ENCODE peak calls at places on chromosomes 5 and 9, in five cellular contexts. T is stimulated activated CD4-positive, alpha-beta T cell treated with anti-CD3 and anti-CD28 coated beads, Interleukin-4, amount 100 ng/mL, for 4 hours; A is substantia nigra; R is astrocyte of the hippocampus; C is fibroblast of mammary gland. E is an unnamed sample.

GRCh38 chr5:1209896-1210776 is 8.7 kb downstream of the SLC6A19 start:
- DNase-seq in C (no peak), T (no peak), A (no peak), R (no peak), E (no peak)

GRCh38 chr9:128552744-128553221 is 396 bp downstream of the SPTAN1 start:
- DNase-seq in C (no peak), A (peak), R (peak), T (peak), E (peak)

GRCh38 chr9:134382733-134383132 is 56.5 kb downstream of the RXRA start:
- DNase-seq in T (no peak), A (no peak), R (no peak), C (no peak), E (no peak)

GRCh38 chr9:96232539-96233241 is 69.3 kb downstream of the HSD17B3 start:
- DNase-seq in R (peak), A (no peak), C (peak), T (no peak), E (no peak)

GRCh38 chr9:94982211-94982610 is 255.7 kb downstream of the AOPEP start:
- DNase-seq in R (no peak), T (peak), A (no peak), C (no peak), E (no peak)

GRCh38 chr5:177094224-177095087 is 7.7 kb downstream of the FGFR4 start:
- DNase-seq in R (no peak), C (peak), T (no peak), A (no peak), E (no peak)

GRCh38 chr5:119367502-119368237 is 11.9 kb downstream of the TNFAIP8 start:
- DNase-seq in T (peak), R (no peak), C (peak), A (no peak), E (no peak)

GRCh38 chr5:108560581-108560980 is 178.7 kb upstream of the FBXL17 start:
- DNase-seq in R (peak), T (no peak), A (no peak), C (peak), E (no peak)

GRCh38 chr9:76090909-76091308 is 200.4 kb downstream of the PCSK5 start:
- DNase-seq in R (peak), C (no peak), T (no peak), A (no peak), E (no peak)

GRCh38 chr9:121201045-121201737 is 478 bp downstream of the RAB14 start:
- DNase-seq in A (no peak), C (no peak), R (peak), T (peak), E (peak)

GRCh38 chr9:104766025-104766424 is 2.1 kb downstream of the NIPSNAP3B start:
- DNase-seq in T (no peak), C (no peak), A (no peak), R (no peak), E (no peak)

GRCh38 chr9:7988644-7989280 is 189.2 kb upstream of the DMAC1 start:
- DNase-seq in T (no peak), R (no peak), A (no peak), C (no peak), E (no peak)

GRCh38 chr9:33189331-33189731 is 22.2 kb upstream of the B4GALT1 start:
- DNase-seq in T (no peak), C (no peak), R (no peak), A (no peak), E (no peak)

E was measured in dorsolateral prefrontal cortex.